ENCODE peak calls at places on chromosomes 2 and 18, in five cellular contexts. T, U, X, H and W are unnamed samples.

GRCh38 chr2:68719912-68720311 is 14.7 kb upstream of the ARHGAP25 start:
- DNase-seq in T (no peak), U (no peak), X (no peak), H (no peak), W (no peak)

GRCh38 chr18:51342815-51343214 is 145.3 kb upstream of the MEX3C start:
- DNase-seq in T (no peak), U (peak; percentile 23), X (no peak), H (no peak), W (no peak)

GRCh38 chr18:13570856-13571495 is 155.4 kb downstream of the FAM210A start:
- DNase-seq in T (no peak), U (no peak), X (no peak), H (no peak), W (no peak)

GRCh38 chr2:202267495-202267894 is 1.9 kb downstream of the NOP58 start:
- DNase-seq in T (no peak), U (peak; percentile 65), X (no peak), H (no peak), W (no peak)

GRCh38 chr18:11857177-11857887 is 6.1 kb downstream of the CHMP1B start:
- DNase-seq in T (peak; percentile 21), U (peak; percentile 47), X (peak; percentile 48), H (peak; percentile 95), W (no peak)

GRCh38 chr18:48800479-48800876 is 150.3 kb downstream of the SMAD7 start:
- DNase-seq in T (peak; percentile 7), U (no peak), X (peak; percentile 15), H (no peak), W (no peak)

GRCh38 chr2:85178980-85179411 is 45.8 kb downstream of the TCF7L1 start:
- DNase-seq in T (no peak), U (no peak), X (no peak), H (no peak), W (no peak)

GRCh38 chr2:69567157-69567908 is 76.2 kb downstream of the AAK1 start:
- DNase-seq in T (no peak), U (no peak), X (no peak), H (no peak), W (no peak)

GRCh38 chr2:126824663-126825062 is 74.0 kb upstream of the TEX51 start:
- DNase-seq in T (no peak), U (peak; percentile 5), X (no peak), H (peak; percentile 37), W (no peak)

GRCh38 chr2:85264471-85264870 is 63.3 kb downstream of the TGOLN2 start:
- DNase-seq in T (no peak), U (no peak), X (no peak), H (no peak), W (no peak)

GRCh38 chr2:235746257-235746934 is 252.6 kb downstream of the AGAP1 start:
- DNase-seq in T (peak; percentile 77), U (peak; percentile 84), X (peak; percentile 73), H (peak; percentile 88), W (peak; percentile 69)

GRCh38 chr2:209044307-209044706 is 379.5 kb upstream of the MAP2 start:
- DNase-seq in T (no peak), U (no peak), X (no peak), H (no peak), W (no peak)

GRCh38 chr2:30691091-30691947 is 115.9 kb downstream of the CAPN13 start:
- DNase-seq in T (no peak), U (no peak), X (peak; percentile 33), H (peak; percentile 25), W (no peak)

GRCh38 chr2:241898681-241899270 is 29.2 kb downstream of the RTP5 start:
- DNase-seq in T (peak; percentile 23), U (no peak), X (no peak), H (peak; percentile 50), W (no peak)

GRCh38 chr2:174768557-174768956 is 4.3 kb upstream of the CHRNA1 start:
- DNase-seq in T (no peak), U (no peak), X (no peak), H (no peak), W (no peak)

GRCh38 chr2:53403836-53404413 is 363.7 kb upstream of the CHAC2 start:
- DNase-seq in T (no peak), U (no peak), X (no peak), H (no peak), W (no peak)

GRCh38 chr18:11042247-11042646 is 107.1 kb downstream of the PIEZO2 start:
- DNase-seq in T (no peak), U (no peak), X (no peak), H (no peak), W (no peak)

GRCh38 chr2:234495801-234496441 is 960 bp downstream of the ARL4C start:
- DNase-seq in T (peak; percentile 33), U (peak; percentile 13), X (peak; percentile 53), H (no peak), W (peak; percentile 25)